ENCODE peak calls at places on chromosomes 16 and 17, in six cellular contexts. L is pancreas, W is stomach, M is fibroblast of the aortic adventitia, K is BJ, G is thyroid gland. Q is an unnamed sample.

GRCh38 chr16:78140818-78141466 is 41.5 kb downstream of the WWOX start:
- DNase-seq in L (no peak), W (no peak), M (no peak), K (no peak), G (no peak), Q (no peak)

GRCh38 chr16:25256821-25257503 is 683 bp downstream of the ZKSCAN2 start:
- DNase-seq in L (no peak), W (no peak), M (peak), K (no peak), G (peak), Q (no peak)

GRCh38 chr16:82713778-82714177 is 87.0 kb downstream of the CDH13 start:
- DNase-seq in L (no peak), W (no peak), M (no peak), K (no peak), G (no peak), Q (no peak)

GRCh38 chr17:51015145-51015558 is 105.5 kb downstream of the SPAG9 start:
- DNase-seq in L (no peak), W (no peak), M (peak), K (no peak), G (no peak), Q (no peak)

GRCh38 chr16:80066805-80067580 is 466.5 kb upstream of the MAF start:
- DNase-seq in L (no peak), W (no peak), M (no peak), K (no peak), G (no peak), Q (no peak)

GRCh38 chr16:10988164-10988803 is 43.9 kb downstream of the CLEC16A start:
- DNase-seq in L (no peak), W (no peak), M (no peak), K (no peak), G (peak), Q (no peak)

GRCh38 chr17:74493381-74493833 is 27.0 kb downstream of the CD300A start:
- DNase-seq in L (peak), W (peak), M (peak), K (no peak), G (peak), Q (no peak)

GRCh38 chr17:38444151-38444550 is 15.9 kb downstream of the ARHGAP23 start:
- DNase-seq in L (peak), W (peak), M (peak), K (no peak), G (peak), Q (no peak)

GRCh38 chr17:885971-886571 is 93.5 kb downstream of the NXN start:
- DNase-seq in L (peak), W (peak), M (peak), K (no peak), G (no peak), Q (no peak)

GRCh38 chr16:13866073-13866472 is 53.9 kb upstream of the ERCC4 start:
- DNase-seq in L (peak), W (peak), M (peak), K (no peak), G (peak), Q (peak)

GRCh38 chr17:77421635-77421982 is 280.8 kb downstream of the SEC14L1 start:
- DNase-seq in L (no peak), W (no peak), M (no peak), K (no peak), G (no peak), Q (no peak)

GRCh38 chr17:77420804-77421634 is 280.2 kb downstream of the SEC14L1 start:
- DNase-seq in L (no peak), W (no peak), M (peak), K (peak), G (peak), Q (peak)

GRCh38 chr17:77419095-77419494 is 278.3 kb downstream of the SEC14L1 start:
- DNase-seq in L (no peak), W (no peak), M (no peak), K (no peak), G (no peak), Q (no peak)

GRCh38 chr17:77419547-77420475 is 279.0 kb downstream of the SEC14L1 start:
- DNase-seq in L (no peak), W (no peak), M (no peak), K (no peak), G (no peak), Q (no peak)

DNA sequence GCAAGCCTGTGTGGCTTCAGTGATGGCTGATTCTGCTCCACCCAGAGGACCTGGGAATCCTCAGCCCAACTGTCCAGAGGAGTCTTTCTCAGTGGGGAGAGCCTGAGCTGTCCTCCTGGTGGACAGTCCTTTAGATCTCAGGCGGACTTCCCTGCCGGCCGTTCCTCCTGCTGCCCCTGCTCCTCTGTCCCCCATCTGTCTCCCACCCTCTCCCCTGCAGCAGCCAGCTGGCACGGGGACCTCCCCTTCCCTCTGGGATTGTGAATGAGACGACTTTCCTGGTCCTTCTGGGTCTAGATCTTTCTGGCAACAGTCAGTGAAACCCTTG is 279.7 kb downstream of the SEC14L1 start:
- DNase-seq in L (no peak), W (no peak), M (no peak), K (no peak), G (no peak), Q (no peak)
- TF ChIP-seq CTCF in L (no peak), W (no peak), M (no peak), K (peak), G (no peak), Q (peak)

GRCh38 chr17:19460695-19461094 is 49.7 kb downstream of the RNF112 start:
- DNase-seq in L (no peak), W (no peak), M (peak), K (no peak), G (no peak), Q (no peak)
- H3K4me3 ChIP-seq in L (no peak), W (no peak), M (no peak), K (no peak), G (no peak), Q (no peak)

DNA sequence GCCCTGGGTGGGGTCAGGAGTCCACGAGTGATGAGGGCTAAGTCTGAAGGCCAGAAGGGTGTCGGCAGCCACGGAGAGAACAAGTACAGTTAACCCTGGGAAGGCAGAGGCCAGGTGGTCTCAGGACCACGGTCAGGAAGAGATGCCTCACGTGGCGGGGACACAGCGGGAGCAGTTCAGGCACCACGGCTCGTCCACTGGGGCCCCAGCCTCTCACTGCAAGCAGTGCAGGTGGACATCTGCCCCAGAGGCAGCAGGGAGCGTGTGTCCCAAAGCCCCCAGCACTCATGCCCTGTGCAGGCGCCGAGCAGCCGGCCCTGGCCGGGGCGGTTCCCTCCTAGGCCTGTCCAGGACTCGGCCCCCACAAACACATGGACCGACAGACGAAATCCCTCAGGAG is 4.7 kb downstream of the LMF1 start:
- DNase-seq in L (no peak), W (no peak), M (no peak), K (no peak), G (no peak), Q (no peak)
- TF ChIP-seq CTCF in L (no peak), W (no peak), M (no peak), K (no peak), G (no peak), Q (no peak)

GRCh38 chr16:4217246-4218131 is 24.4 kb downstream of the SRL start:
- DNase-seq in L (no peak), W (no peak), M (peak), K (no peak), G (peak), Q (no peak)
- H3K4me3 ChIP-seq in L (no peak), W (no peak), M (no peak), K (no peak), G (no peak), Q (no peak)

DNA sequence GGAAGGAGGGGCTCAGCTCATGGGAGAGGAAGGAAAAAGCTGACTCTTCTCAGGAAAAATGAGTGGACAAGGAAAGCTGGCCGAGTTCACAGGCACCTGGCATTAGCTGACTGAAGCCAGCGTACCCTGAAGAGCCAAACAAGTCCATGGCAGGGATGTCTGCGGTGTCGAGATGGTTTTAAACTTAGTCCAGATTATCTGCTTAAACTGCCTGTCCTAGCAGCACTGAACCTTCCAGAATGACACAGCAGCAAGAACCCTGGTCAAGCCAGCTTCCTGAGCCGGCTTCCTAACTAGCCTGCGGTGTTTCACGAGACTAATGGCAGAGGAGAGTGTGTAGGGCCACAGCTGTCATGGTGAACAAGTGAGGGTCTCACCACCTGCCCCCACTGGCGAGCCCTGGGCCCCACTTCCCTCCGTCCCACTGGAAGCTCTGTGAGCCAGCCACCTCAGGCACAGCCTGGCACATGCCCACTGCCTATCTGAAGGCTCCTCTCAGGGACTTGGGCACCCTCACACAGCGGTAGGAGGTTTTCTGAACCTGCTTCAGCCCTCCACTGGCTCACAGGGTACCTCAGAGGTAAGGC is 28.8 kb upstream of the MTSS2 start:
- DNase-seq in L (no peak), W (no peak), M (no peak), K (no peak), G (no peak), Q (no peak)
- TF ChIP-seq CTCF in L (no peak), W (no peak), M (no peak), K (no peak), G (no peak), Q (no peak)

GRCh38 chr16:56421313-56421712 is 4.0 kb downstream of the AMFR start:
- DNase-seq in L (no peak), W (no peak), M (no peak), K (no peak), G (no peak), Q (no peak)

GRCh38 chr16:56423584-56424403 is 1.6 kb downstream of the AMFR start:
- DNase-seq in L (no peak), W (no peak), M (peak), K (no peak), G (no peak), Q (no peak)

GRCh38 chr16:56420613-56421012 is 4.7 kb downstream of the AMFR start:
- DNase-seq in L (no peak), W (no peak), M (no peak), K (no peak), G (no peak), Q (no peak)

GRCh38 chr16:56422896-56423441 is 2.4 kb downstream of the AMFR start:
- DNase-seq in L (no peak), W (no peak), M (no peak), K (no peak), G (no peak), Q (no peak)

DNA sequence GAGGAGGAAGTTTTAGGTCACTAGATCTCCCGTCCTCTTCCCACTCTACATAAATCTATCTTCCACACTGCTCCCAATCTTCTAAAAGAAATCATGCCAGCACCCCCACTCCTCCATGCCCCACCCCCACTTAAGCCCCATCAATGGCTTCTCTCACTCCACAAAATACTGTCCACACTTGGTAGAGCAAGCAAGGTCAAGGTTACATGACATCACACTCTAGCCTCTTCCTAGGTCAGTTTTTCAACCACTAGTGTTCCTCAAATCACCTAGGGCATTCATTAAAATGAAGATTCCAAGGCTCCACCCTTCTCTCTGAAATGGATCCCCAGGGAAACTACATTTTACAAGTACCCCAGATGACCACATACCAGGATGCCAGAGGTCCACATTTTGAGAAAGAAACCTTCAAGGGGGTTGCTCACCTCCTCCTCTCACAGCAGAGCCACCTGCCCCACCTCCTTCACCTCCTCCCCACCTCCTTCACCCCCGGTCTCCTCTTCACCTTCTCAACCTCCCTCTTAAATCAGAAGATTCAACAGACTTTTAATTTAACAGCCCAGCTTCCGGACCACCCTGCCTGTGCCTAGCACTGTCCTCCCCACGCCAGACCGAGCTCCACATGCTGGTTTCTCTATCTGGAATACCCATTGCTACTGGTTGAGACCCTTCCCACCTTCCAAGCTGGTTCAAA is 3.2 kb downstream of the AMFR start:
- DNase-seq in L (no peak), W (no peak), M (no peak), K (no peak), G (peak), Q (no peak)
- H3K4me3 ChIP-seq in L (no peak), W (no peak), M (no peak), K (no peak), G (no peak), Q (no peak)

DNA sequence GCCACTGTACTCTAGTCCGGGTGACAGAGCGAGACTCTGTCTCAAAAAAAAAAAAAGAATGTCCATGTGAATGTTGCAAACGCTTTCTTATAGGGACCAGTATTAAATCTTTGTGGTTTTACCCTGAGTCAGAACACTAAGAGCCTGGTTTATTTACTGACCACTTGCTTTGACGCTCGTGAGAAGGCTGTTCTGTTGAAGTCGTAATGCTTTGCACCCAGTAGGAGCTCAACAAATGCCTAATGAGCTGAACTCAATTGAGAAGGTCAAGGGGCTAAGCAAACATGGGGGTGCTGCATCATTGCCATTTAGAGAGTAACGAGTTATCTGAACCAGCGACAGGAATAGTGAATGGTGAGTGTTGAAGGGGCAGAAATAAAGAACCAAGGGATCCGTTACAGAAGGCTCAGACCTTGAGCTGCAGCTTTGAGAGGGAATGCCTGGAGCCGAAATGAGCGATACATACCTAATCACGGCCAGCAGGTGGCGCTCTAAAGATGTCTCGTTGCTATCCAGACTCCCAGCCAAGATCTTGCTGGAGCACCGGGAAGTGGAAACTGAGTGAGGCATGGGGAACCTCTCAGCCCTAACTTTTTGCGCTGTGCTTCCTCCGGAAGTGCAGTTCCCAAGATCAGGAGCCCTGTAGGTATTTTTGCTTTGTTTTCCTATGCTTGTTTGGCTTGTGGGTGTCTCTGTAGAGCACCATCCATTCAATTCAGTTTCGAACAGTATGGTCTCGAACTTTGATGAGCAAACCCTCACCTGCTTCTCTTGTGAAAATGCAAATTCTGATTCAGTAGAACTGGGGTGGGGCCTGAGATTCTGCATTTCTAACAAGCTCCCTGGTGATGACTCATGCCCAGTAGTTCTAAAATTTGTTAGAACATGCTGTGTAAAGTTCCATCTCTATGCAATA is 12.6 kb upstream of the RNF222 start:
- DNase-seq in L (peak), W (peak), M (peak), K (no peak), G (peak), Q (peak)
- TF ChIP-seq CTCF in L (peak), W (peak), M (peak), K (peak), G (peak), Q (peak)